ENCODE peak calls at places on chromosome 21, in four cellular contexts. O is cardiac muscle cell, U is endodermal cell, Z is tibial artery. S is an unnamed sample.

GRCh38 chr21:35843911-35844667 is 216.2 kb downstream of the SETD4 start:
- DNase-seq in O (peak), Z (no peak), U (peak), S (no peak)

GRCh38 chr21:42102946-42103345 is 31.8 kb downstream of the UMODL1 start:
- DNase-seq in U (no peak), O (no peak), Z (no peak), S (no peak)

GRCh38 chr21:20443558-20444155 is 554.6 kb upstream of the NCAM2 start:
- DNase-seq in U (peak), Z (no peak), O (no peak), S (no peak)

GRCh38 chr21:15309022-15309590 is 244.3 kb upstream of the NRIP1 start:
- DNase-seq in Z (no peak), U (no peak), O (no peak), S (no peak)

GRCh38 chr21:36297555-36297937 is 22.5 kb upstream of the MORC3 start:
- DNase-seq in U (no peak), O (no peak), Z (peak), S (no peak)

GRCh38 chr21:17370750-17371325 is 142.0 kb upstream of the CXADR start:
- DNase-seq in U (peak), O (no peak), Z (no peak), S (no peak)

GRCh38 chr21:29372063-29372802 is 73.5 kb downstream of the BACH1 start:
- DNase-seq in U (peak), O (peak), Z (no peak), S (no peak)

GRCh38 chr21:42766756-42767560 is 112.4 kb downstream of the WDR4 start:
- DNase-seq in O (no peak), U (no peak), Z (no peak), S (no peak)

GRCh38 chr21:41753001-41753725 is 13.7 kb downstream of the RIPK4 start:
- DNase-seq in U (no peak), Z (no peak), O (no peak), S (peak)

GRCh38 chr21:19998450-19998849 is 999.8 kb upstream of the NCAM2 start:
- DNase-seq in O (no peak), U (no peak), Z (no peak), S (no peak)

GRCh38 chr21:25408666-25409065 is 198.6 kb downstream of the MRPL39 start:
- DNase-seq in O (no peak), U (no peak), Z (no peak), S (no peak)

GRCh38 chr21:45004481-45005263 is 64.8 kb downstream of the SLX9 start:
- DNase-seq in Z (peak), O (no peak), U (no peak), S (peak)

GRCh38 chr21:25298512-25299491 is 308.5 kb downstream of the MRPL39 start:
- DNase-seq in Z (no peak), O (no peak), U (no peak), S (no peak)

GRCh38 chr21:36209626-36210171 is 53.1 kb downstream of the DOP1B start:
- DNase-seq in Z (no peak), U (peak), O (peak), S (no peak)

GRCh38 chr21:42437786-42438185 is 34.1 kb downstream of the UBASH3A start:
- DNase-seq in U (peak), Z (no peak), O (peak), S (no peak)

GRCh38 chr21:17612023-17612564 is 607 bp downstream of the BTG3 start:
- DNase-seq in U (peak), O (peak), Z (peak), S (peak)

DNA sequence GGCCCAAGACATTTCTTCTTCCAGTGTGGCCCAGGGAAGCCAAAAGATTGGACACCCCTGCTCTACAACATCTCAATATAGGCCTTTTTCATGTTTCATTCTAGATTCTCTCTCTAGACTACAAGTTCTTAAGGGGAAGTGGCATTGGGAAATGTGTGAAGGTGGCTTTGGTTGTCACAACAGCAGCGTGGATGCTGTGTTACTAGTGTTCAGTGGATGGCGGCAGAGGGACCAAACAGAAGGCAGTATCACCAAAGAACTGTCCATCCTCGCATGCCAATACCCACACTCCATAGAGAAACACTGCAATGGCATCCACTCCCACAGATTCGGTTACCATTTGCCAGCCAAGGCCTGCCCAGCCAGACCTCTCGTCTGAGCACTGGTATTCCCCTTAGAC is 24.3 kb upstream of the IFNAR2 start:
- DNase-seq in Z (no peak), U (no peak), O (no peak), S (no peak)
- H3K27ac ChIP-seq in Z (no peak), U (no peak), O (no peak), S (no peak)

GRCh38 chr21:43930074-43930847 is 65.2 kb downstream of the AGPAT3 start:
- DNase-seq in O (no peak), U (no peak), Z (no peak), S (no peak)
- H3K27ac ChIP-seq in O (no peak), U (no peak), Z (no peak), S (no peak)

GRCh38 chr21:46618738-46619369 is 14.0 kb upstream of the S100B start:
- DNase-seq in U (no peak), O (no peak), Z (no peak), S (no peak)
- H3K27ac ChIP-seq in U (no peak), O (no peak), Z (no peak), S (no peak)

GRCh38 chr21:34219334-34220020 is 144.3 kb upstream of the KCNE2 start:
- DNase-seq in Z (no peak), O (no peak), U (no peak), S (no peak)
- H3K27ac ChIP-seq in Z (no peak), O (no peak), U (no peak), S (no peak)

GRCh38 chr21:38299651-38300050 is 42.9 kb downstream of the KCNJ15 start:
- DNase-seq in O (no peak), Z (no peak), U (no peak), S (no peak)

GRCh38 chr21:38297193-38297592 is 40.4 kb downstream of the KCNJ15 start:
- DNase-seq in O (no peak), U (no peak), Z (no peak), S (no peak)

GRCh38 chr21:38297871-38298270 is 41.1 kb downstream of the KCNJ15 start:
- DNase-seq in Z (no peak), O (no peak), U (no peak), S (no peak)

GRCh38 chr21:38300180-38300579 is 43.4 kb downstream of the KCNJ15 start:
- DNase-seq in O (no peak), U (no peak), Z (no peak), S (no peak)

DNA sequence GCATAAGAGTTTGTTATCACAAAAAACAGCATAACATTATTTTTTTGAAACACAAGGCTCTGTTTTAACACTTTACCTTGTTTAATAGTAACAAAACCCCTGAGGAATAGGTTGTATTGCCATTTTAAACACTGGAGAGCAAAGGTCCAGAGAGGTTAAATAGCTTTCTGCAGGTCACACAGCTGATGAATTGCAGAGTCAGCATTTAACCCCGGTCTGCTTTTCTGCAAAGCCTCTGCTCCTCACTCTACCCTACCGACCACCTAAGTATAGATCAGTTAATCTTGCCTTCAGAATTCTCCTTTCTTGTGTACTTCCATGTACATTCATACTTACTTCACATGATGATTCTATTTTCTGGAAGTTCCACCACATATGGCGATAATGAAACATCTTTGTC is 42.0 kb downstream of the KCNJ15 start:
- DNase-seq in U (no peak), Z (no peak), O (no peak), S (no peak)
- H3K27ac ChIP-seq in U (no peak), Z (no peak), O (no peak), S (no peak)

DNA sequence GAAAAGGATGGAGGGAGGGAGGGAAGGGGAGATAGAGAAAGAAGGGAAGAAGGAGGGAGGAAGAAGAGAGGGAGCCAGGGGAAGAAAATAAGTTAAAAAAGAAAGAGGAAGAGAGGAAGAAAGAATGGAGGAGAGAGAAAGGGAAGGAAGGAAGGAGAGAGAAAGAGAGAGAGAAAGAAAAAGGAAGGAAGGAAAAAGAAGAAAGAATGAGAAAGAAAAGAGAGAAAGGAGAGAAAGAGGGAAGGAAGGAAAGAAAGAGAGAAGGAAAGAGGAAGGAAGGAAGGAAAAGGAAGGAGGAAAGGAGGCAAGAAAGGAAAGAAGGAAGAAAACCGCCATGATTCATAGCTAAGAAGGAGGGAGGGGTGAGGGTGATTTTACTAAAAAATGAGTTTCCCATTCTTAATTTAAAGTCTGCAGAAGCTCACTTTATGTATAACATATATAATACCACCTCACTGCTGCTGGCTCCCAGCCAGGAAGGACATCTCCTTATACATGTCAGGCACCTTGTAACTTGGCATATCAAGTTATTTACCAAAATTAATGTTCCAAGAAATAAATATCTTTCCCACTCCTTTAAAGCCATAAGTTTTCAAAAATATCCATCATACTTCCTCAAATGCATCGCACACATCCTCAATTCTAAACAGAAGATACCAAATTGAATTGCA is 46.0 kb upstream of the OLIG2 start:
- DNase-seq in O (no peak), U (no peak), Z (no peak), S (no peak)
- H3K27ac ChIP-seq in O (no peak), U (no peak), Z (no peak), S (no peak)

DNA sequence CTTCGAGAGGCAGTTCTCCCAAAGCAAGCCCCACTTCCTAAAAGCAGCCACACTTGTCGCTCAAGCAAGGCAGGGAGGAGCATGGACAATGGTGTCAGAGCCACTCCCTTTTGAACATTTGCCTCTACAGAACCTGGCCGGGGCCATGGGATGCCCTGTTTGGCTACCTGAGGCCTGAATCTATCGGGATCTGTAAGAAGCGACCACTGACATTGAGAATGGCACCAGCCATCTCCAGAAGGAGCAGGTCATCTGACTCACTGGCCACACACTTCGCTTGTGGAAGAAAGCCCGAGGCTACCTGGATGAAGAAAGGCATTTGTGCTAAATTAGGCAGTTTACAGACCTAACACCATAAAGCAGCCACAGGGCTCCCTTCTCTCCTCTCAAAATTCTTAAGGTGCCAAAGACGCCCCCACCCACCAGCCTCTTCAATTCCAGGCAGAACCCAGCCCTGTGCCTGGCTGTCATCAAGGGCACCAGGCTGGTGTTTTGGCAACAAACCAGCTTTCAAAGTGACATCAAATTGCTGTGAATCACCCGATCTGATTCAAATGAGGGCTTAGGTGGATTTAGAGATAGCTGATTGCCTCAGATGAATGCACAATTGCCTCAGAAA is 104.8 kb downstream of the ETS2 start:
- DNase-seq in Z (no peak), O (no peak), U (no peak), S (no peak)
- H3K27ac ChIP-seq in Z (peak), O (no peak), U (no peak), S (no peak)

DNA sequence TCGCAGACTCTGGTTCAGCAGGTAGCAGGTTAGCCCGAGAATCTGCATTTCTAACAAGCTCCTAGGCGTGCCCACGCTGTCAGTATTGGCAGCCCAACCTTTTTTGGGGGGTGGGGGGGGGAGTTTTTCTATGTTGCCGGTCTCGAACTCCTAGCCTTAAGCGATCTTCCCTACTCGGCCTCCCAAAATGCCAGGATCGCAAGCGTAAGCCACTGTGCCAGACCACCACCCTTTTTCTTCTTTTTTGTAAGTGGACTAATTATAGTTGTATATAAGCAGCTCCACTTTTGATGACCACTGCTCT is 480 bp upstream of the MIS18A start:
- DNase-seq in Z (no peak), O (no peak), U (no peak), S (no peak)
- H3K27ac ChIP-seq in Z (peak), O (no peak), U (no peak), S (no peak)

DNA sequence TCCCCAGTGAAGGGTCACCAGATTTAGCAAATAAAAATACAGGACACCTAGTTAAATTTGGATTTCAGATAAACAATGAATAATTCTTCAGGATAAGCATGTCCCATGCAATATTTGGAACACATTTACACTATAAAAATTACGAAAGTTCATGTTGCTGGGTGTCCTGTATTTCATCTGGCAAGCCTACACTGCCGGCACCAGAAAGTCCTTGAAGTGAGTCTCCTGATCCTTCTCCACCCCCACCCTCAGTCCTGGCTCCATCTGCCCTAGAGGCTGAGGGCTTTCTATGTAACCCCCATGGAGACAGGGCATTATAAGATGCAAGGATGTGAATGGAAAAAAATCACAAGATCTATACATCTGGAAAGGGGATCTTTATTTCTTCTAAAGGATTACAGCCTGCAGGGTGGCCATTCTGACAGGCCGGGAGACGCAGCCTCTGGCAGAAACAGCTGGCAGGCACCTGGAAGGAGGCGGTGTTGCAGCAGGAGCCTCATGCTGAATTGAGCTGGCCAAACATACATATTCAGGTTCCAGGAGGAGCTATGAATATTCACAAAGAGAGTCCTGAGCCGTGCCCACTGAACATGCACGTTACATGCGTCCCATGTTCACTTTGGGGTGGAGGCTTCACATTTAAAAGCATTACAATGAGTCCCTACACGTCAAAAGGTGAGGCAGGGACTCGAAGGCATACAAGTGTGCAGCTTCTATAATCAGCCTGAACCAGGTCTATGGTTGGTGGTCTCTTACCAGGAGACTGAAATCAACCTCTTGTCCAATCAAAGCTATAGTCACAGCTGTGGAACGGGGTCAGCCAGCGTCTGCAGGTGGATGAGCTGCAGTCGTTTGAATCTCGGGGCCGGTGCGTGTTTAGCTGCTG is 182.7 kb downstream of the ETS2 start:
- DNase-seq in Z (no peak), U (peak), O (no peak), S (no peak)
- H3K27ac ChIP-seq in Z (peak), U (no peak), O (peak), S (no peak)